ENCODE peak calls at places on chromosomes 12 and 14, in five cellular contexts. W is psoas muscle, L is left ventricle myocardium inferior, G is astrocyte of the spinal cord, A is GM23338. V is an unnamed sample.

GRCh38 chr12:80356092-80356491 is 87.9 kb upstream of the PTPRQ start:
- DNase-seq in W (no peak), G (peak), L (no peak), A (no peak), V (no peak)

GRCh38 chr14:80862983-80863382 is 78.6 kb downstream of the CEP128 start:
- DNase-seq in G (no peak), L (no peak), A (no peak), W (no peak), V (no peak)

GRCh38 chr14:65333926-65334687 is 78.4 kb upstream of the FUT8 start:
- DNase-seq in A (peak), W (peak), L (peak), G (peak), V (peak)

GRCh38 chr14:94129758-94130414 is 482 bp upstream of the IFI27L2 start:
- DNase-seq in L (peak), W (no peak), G (peak), A (peak), V (peak)

GRCh38 chr12:108850854-108851573 is 6.4 kb downstream of the SSH1 start:
- DNase-seq in A (no peak), G (peak), L (peak), W (peak), V (peak)

GRCh38 chr12:131575371-131575770 is 135.5 kb upstream of the SFSWAP start:
- DNase-seq in A (no peak), W (no peak), L (no peak), G (no peak), V (no peak)

GRCh38 chr12:47650469-47650868 is 55.4 kb downstream of the RPAP3 start:
- DNase-seq in W (no peak), G (no peak), A (no peak), L (no peak), V (no peak)

GRCh38 chr14:74198441-74199234 is 40.6 kb upstream of the VSX2 start:
- DNase-seq in W (no peak), L (no peak), A (no peak), G (no peak), V (no peak)

GRCh38 chr14:91267965-91268437 is 23.5 kb upstream of the GPR68 start:
- DNase-seq in A (no peak), W (no peak), L (no peak), G (no peak), V (no peak)

GRCh38 chr12:92381856-92382255 is 236.2 kb upstream of the BTG1 start:
- DNase-seq in W (no peak), L (no peak), G (no peak), A (no peak), V (no peak)

GRCh38 chr12:118052324-118053070 is 8.5 kb downstream of the WSB2 start:
- DNase-seq in G (peak), A (peak), W (peak), L (peak), V (peak)

GRCh38 chr12:484096-484495 is 24.4 kb downstream of the B4GALNT3 start:
- DNase-seq in A (no peak), W (no peak), L (no peak), G (no peak), V (no peak)

GRCh38 chr14:99715266-99716000 is 31.3 kb downstream of the CYP46A1 start:
- DNase-seq in L (no peak), W (no peak), G (no peak), A (no peak), V (no peak)

GRCh38 chr12:49368240-49368600 is 958 bp downstream of the SPATS2 start:
- DNase-seq in L (no peak), A (no peak), W (no peak), G (no peak), V (no peak)
- H3K4me3 ChIP-seq in L (peak), A (peak), W (peak), G (peak), V (peak)

DNA sequence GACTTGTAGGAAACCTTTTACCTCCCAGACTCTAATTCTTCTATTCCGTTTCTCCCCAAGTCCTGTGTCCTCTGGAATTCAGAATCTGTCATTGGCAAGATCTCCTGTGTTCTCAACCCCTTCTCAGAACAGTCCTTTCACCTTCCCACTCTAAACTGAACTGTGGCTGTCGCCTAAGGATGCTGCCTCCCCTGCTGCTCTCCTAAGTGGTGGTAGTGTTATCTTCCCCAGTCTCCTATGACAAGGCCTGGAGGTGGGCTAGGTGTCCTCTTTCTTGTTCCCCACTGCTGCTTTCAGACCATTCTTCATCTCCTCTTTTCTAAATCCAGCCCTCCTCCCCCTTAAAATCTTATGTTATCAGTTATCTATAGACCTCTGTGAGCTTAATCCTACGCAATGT is 397.4 kb downstream of the RAD51B start:
- DNase-seq in L (no peak), G (no peak), A (no peak), W (no peak), V (no peak)
- TF ChIP-seq CTCF in L (no peak), G (no peak), A (no peak), W (no peak), V (no peak)

DNA sequence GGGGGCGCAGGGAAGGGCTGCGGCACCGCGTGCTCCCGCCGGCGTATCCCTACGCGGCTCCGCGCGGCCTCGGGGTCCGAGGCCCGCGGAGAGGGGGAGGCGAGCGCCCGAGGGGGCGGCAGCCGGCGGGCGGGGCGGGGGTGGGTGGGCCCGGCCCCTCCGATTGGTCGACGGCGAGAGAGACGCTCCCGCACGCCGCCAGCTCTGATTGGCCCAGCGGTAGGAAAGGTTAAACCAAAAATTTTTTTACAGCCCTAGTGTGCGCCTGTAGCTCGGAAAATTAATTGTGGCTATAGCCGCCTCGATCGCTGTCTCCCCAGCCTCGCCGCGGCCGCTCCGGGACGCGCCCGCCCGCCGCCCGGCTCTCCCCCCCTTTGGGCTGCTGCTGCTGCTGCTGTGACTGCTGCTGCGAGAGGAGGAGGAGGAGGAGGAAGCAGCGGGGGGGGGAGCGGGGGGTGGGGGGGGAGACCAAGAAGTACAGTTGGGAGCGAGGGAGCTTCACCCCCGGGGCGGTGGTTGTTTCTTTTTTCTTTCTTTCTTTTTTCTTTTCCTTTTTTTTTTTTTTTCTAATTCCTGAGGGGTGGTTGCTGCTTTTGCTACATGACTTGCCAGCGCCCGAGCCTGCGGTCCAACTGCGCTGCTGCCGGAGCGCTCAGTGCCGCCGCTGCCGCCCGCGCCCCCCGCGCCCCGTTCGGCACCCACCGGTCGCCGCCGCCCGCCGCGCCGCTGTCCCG is at the start of gene FOXG1:
- DNase-seq in A (peak), L (no peak), W (no peak), G (peak), V (peak)
- H3K4me3 ChIP-seq in A (peak), L (peak), W (peak), G (peak), V (peak)

GRCh38 chr12:57609781-57610552 is 1.3 kb upstream of the ARHGEF25 start:
- DNase-seq in W (peak), L (peak), A (peak), G (no peak), V (no peak)
- TF ChIP-seq CTCF in W (no peak), L (no peak), A (no peak), G (no peak), V (no peak)

DNA sequence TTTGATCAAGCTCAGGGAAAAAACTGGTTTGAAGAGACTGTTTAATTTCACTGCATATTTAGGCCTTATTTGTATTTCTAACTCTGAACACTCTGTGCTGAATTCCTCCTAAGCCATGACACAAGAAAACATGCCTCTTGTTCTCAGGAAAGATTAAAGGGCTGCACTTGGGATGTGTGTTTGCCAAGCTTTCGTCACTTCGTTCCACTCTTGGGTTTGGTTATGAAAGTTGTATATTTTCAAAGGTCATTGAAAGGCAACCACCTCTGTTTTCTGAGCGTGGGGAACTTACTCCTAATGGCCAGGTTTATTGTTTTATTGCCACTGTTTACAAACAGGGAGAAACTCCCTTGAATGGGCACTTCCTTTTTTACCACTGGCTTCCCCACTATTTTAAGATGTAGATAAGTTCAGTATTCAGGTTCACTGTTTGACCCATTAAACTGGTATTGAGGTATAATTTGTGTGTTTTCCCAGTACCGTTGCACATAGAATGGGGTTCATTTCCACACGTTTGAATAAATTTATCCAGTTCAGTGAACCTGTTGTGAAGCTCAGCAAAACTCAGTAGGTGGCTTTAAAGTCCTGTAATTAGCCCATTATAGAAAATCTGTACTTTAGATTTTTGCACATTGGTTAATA is 65.3 kb downstream of the NKX2-1 start:
- DNase-seq in A (no peak), G (no peak), L (no peak), W (no peak), V (no peak)
- H3K4me3 ChIP-seq in A (no peak), G (no peak), L (no peak), W (no peak), V (no peak)

DNA sequence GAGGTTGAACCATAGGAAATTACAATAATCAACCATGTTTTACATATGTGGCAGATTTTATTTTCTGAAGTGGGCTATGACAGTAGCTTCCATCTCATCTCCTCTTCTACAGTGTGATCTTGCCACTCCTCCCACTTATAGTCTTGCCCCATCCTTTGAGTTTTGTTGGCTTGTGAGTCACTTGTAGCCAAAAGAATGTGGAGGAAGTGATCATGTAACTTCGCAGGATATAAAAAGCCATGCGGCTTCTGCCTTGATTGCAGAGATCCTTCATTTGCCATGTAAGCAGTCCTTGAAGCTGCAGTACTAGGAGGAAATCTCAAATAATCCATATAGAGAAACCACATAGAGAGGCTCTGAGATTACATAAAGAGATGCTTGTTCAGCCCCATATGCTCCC is 13.7 kb upstream of the ZNF84 start:
- DNase-seq in G (no peak), A (no peak), L (no peak), W (no peak), V (no peak)
- TF ChIP-seq CTCF in G (no peak), A (no peak), L (no peak), W (no peak), V (no peak)

GRCh38 chr12:102061096-102061555 is 665 bp downstream of the WASHC3 start:
- DNase-seq in G (peak), A (no peak), L (no peak), W (no peak), V (peak)

GRCh38 chr12:102061556-102062418 is at the start of gene WASHC3:
- DNase-seq in W (peak), G (peak), A (peak), L (peak), V (peak)

GRCh38 chr12:102064476-102064875 is 2.7 kb upstream of the WASHC3 start:
- DNase-seq in W (no peak), G (no peak), A (no peak), L (no peak), V (no peak)

GRCh38 chr12:102063066-102063465 is 1.3 kb upstream of the WASHC3 start:
- DNase-seq in L (no peak), G (no peak), W (no peak), A (peak), V (no peak)

GRCh38 chr12:102062419-102062806 is 622 bp upstream of the WASHC3 start:
- DNase-seq in G (no peak), A (no peak), L (no peak), W (no peak), V (no peak)
- H3K4me3 ChIP-seq in G (peak), A (peak), L (peak), W (peak), V (peak)

GRCh38 chr12:41724216-41724615 is 420.5 kb downstream of the GXYLT1 start:
- DNase-seq in G (no peak), L (no peak), A (no peak), W (no peak), V (no peak)
- TF ChIP-seq CTCF in G (no peak), L (no peak), A (no peak), W (no peak), V (no peak)